ENCODE peak calls at places on chromosomes 13 and 19, in five cellular contexts. O is left ventricle myocardium inferior; V is brain microvascular endothelial cell; A is effector memory CD4-positive, alpha-beta T cell; F is mesenchymal stem cell. U is an unnamed sample.

GRCh38 chr13:65843314-65843731 is 1386.8 kb downstream of the PCDH9 start:
- DNase-seq in V (no peak), F (no peak), A (no peak), O (no peak), U (no peak)

GRCh38 chr13:112443191-112444000 is 67.2 kb downstream of the SPACA7 start:
- DNase-seq in A (no peak), O (no peak), V (no peak), F (no peak), U (no peak)

GRCh38 chr19:17681505-17682125 is 6.5 kb downstream of the UNC13A start:
- DNase-seq in O (peak; percentile 31), F (peak; percentile 78), A (no peak), V (peak; percentile 31), U (no peak)

GRCh38 chr19:17125052-17125727 is 49.6 kb downstream of the MYO9B start:
- DNase-seq in F (no peak), O (no peak), A (peak; percentile 6), V (peak; percentile 18), U (no peak)

GRCh38 chr13:78121459-78122348 is 203.1 kb upstream of the EDNRB start:
- DNase-seq in V (peak; percentile 54), O (peak; percentile 31), A (no peak), F (peak; percentile 61), U (peak; percentile 19)

GRCh38 chr13:30107536-30108136 is 199.7 kb downstream of the KATNAL1 start:
- DNase-seq in V (no peak), F (peak; percentile 42), O (no peak), A (no peak), U (no peak)

GRCh38 chr13:43285891-43286602 is 262.7 kb downstream of the DNAJC15 start:
- DNase-seq in O (no peak), V (peak; percentile 25), F (no peak), A (no peak), U (no peak)

GRCh38 chr13:24274452-24274971 is 34.9 kb upstream of the C1QTNF9 start:
- DNase-seq in O (peak; percentile 62), V (no peak), F (peak; percentile 86), A (peak; percentile 66), U (peak; percentile 84)

GRCh38 chr19:10316229-10317044 is 622 bp upstream of the FDX2 start:
- DNase-seq in O (no peak), A (no peak), F (no peak), V (no peak), U (no peak)

GRCh38 chr19:42229855-42230331 is 9.8 kb downstream of the ZNF526 start:
- DNase-seq in O (no peak), F (peak; percentile 8), V (no peak), A (no peak), U (no peak)

GRCh38 chr19:19064811-19065745 is 1.3 kb downstream of the SLC25A42 start:
- DNase-seq in O (no peak), A (no peak), F (peak; percentile 18), V (no peak), U (peak; percentile 57)

GRCh38 chr13:90576067-90576466 is 771.4 kb upstream of the MIR17HG start:
- DNase-seq in O (no peak), A (no peak), F (no peak), V (no peak), U (no peak)
- H3K27ac ChIP-seq in O (no peak overlapping the region), A (no peak overlapping the region), F (no peak overlapping the region), V (no peak overlapping the region), U (no peak overlapping the region)

GRCh38 chr13:114034481-114034891 is 60.6 kb upstream of the C13orf46 start:
- DNase-seq in O (no peak), A (no peak), V (no peak), F (no peak), U (no peak)
- H3K27ac ChIP-seq in O (peak overlapping the region; percentile 56), A (no peak overlapping the region), V (no peak overlapping the region), F (peak overlapping the region; percentile 58), U (no peak overlapping the region)

GRCh38 chr13:41589434-41589833 is 132.1 kb downstream of the RGCC start:
- DNase-seq in F (no peak), O (no peak), V (no peak), A (no peak), U (no peak)
- H3K27ac ChIP-seq in F (no peak overlapping the region), O (no peak overlapping the region), V (peak overlapping the region; percentile 24), A (no peak overlapping the region), U (no peak overlapping the region)

GRCh38 chr19:2967972-2968371 is 9.4 kb upstream of the TLE6 start:
- DNase-seq in A (no peak), V (no peak), O (no peak), F (no peak), U (no peak)
- H3K27ac ChIP-seq in A (no peak overlapping the region), V (no peak overlapping the region), O (peak overlapping the region; percentile 95), F (no peak overlapping the region), U (no peak overlapping the region)

DNA sequence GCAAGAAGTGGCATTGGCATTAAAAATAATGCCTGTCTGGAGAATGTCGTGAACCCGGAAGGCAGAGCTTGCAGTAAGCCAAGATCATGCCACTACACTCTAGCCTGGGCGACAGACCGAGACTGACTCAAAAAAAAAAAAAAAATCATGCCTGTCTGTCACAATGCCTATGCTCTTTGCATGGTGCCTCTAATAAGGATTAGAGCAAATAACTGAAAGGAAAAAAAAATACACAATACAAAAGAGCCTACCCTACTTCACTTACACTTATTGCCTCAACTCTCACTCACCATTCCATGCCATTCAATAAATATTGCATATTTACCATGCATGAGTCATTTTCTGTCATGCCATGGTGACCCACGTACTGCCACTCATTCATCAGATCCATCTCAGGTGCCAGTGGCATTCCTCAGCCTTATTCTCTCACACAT is 49.1 kb downstream of the TBC1D4 start:
- DNase-seq in V (no peak), F (no peak), A (no peak), O (no peak), U (no peak)
- H3K27ac ChIP-seq in V (no peak overlapping the region), F (no peak overlapping the region), A (no peak overlapping the region), O (peak overlapping the region; percentile 71), U (no peak overlapping the region)

DNA sequence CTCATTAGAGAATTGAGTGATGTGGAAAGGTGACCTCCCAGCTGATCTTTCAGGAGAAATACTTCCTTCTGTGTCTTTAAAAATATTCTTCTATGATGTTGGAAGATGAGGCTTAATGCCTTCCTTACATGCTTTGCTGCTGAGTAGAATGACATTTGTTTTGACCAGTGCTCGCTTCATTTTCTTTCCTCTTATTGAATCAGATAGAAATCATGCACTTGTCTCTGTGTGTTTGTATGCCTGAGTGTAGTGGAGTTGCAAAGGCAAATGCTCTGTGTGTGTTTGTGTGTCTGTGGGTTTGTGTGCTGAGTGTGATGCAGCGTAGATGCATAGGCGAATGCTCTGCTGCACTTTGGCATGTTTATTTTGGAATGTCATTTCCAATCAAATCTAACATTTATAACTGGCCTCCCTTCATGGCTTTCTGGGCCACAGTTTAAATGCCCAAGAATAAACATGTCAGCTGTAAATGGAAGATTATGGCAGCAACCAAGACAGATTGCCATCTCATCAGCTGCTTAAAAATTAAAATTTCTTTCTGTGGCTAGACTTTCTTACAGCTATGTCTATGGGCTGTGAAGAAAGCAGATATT is 591.6 kb downstream of the FGF9 start:
- DNase-seq in A (no peak), O (no peak), V (no peak), F (no peak), U (no peak)
- H3K27ac ChIP-seq in A (no peak overlapping the region), O (no peak overlapping the region), V (no peak overlapping the region), F (no peak overlapping the region), U (no peak overlapping the region)

DNA sequence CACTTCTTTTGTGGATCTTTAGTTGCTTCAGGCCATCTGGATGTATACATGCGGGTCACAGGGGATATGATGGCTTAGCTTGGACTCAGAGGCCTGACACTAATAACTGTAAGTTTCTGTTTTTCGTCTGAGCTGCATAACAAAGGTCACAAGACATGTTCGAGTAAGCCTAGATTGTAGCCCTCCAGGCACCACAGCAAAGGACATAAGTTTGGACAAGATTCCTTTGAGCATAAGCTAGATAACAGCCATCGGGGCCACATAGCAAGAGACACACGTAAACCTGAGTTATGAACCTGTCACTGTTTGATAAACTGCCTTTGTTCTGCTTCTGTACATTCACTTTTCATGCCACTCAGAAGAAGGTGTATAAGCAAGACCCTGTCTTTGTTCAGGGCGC is 14.6 kb downstream of the IGFL3 start:
- DNase-seq in V (no peak), O (no peak), F (no peak), A (no peak), U (no peak)
- H3K27ac ChIP-seq in V (no peak overlapping the region), O (no peak overlapping the region), F (no peak overlapping the region), A (no peak overlapping the region), U (no peak overlapping the region)